ENCODE peak calls at places on chromosomes 12 and 14, in nine cellular contexts. J is cardiac fibroblast, V is glutamatergic neuron, G is right lobe of liver, Y is HCT116, X is neural crest cell, S is endothelial cell, Q is mucosa of descending colon, M is sigmoid colon. B is an unnamed sample.

GRCh38 chr12:7091660-7092228 is 501 bp downstream of the C1R start:
- DNase-seq in G (peak; percentile 84), X (no peak), Q (no peak), M (peak; percentile 87), S (no peak), V (no peak), Y (no peak), J (no peak), B (no peak)

GRCh38 chr12:70011353-70011752 is 186.3 kb downstream of the MYRFL start:
- DNase-seq in S (no peak), J (no peak), Y (no peak), M (no peak), X (no peak), Q (no peak), V (no peak), G (no peak), B (no peak)

GRCh38 chr12:65229441-65229840 is 49.0 kb upstream of the MSRB3 start:
- DNase-seq in X (no peak), G (no peak), M (no peak), V (no peak), Q (no peak), Y (no peak), J (peak; percentile 83), S (no peak), B (peak; percentile 70)

GRCh38 chr14:26088260-26088659 is 509.6 kb downstream of the NOVA1 start:
- DNase-seq in X (no peak), Y (no peak), M (no peak), V (no peak), S (no peak), G (no peak), J (no peak), Q (no peak), B (no peak)

GRCh38 chr14:88749139-88749538 is 43.6 kb downstream of the EML5 start:
- DNase-seq in X (no peak), S (no peak), Q (no peak), M (no peak), Y (no peak), V (no peak), J (no peak), G (no peak), B (no peak)

GRCh38 chr12:68303850-68304249 is 28.3 kb downstream of the MDM1 start:
- DNase-seq in G (no peak), V (no peak), X (no peak), Q (no peak), Y (no peak), S (no peak), J (peak; percentile 61), M (no peak), B (no peak)

GRCh38 chr14:60956202-60956601 is 24.7 kb downstream of the TRMT5 start:
- DNase-seq in Q (no peak), Y (no peak), M (no peak), S (no peak), G (no peak), X (no peak), V (no peak), J (no peak), B (no peak)

GRCh38 chr14:39581474-39581873 is 149.2 kb upstream of the FBXO33 start:
- DNase-seq in M (no peak), G (no peak), Q (no peak), Y (no peak), S (no peak), X (no peak), V (no peak), J (peak; percentile 33), B (no peak)

GRCh38 chr12:17528394-17528793 is 561.6 kb downstream of the RERGL start:
- DNase-seq in V (no peak), Y (no peak), S (no peak), J (no peak), G (no peak), M (no peak), X (no peak), Q (no peak), B (no peak)

GRCh38 chr14:55898938-55899337 is 219.3 kb upstream of the PELI2 start:
- DNase-seq in S (no peak), J (no peak), M (no peak), X (no peak), G (no peak), Q (no peak), Y (no peak), V (no peak), B (no peak)

GRCh38 chr14:65290830-65291229 is 121.7 kb upstream of the FUT8 start:
- DNase-seq in X (no peak), Q (no peak), Y (peak; percentile 93), S (no peak), G (no peak), M (no peak), V (no peak), J (peak; percentile 98), B (peak; percentile 80)

GRCh38 chr12:109989380-109989779 is 6.8 kb downstream of the GIT2 start:
- DNase-seq in V (no peak), M (no peak), G (no peak), X (no peak), Q (no peak), S (no peak), J (no peak), Y (no peak), B (no peak)

GRCh38 chr12:93682846-93683261 is 5.7 kb downstream of the CRADD start:
- DNase-seq in X (no peak), G (peak; percentile 27), Y (no peak), Q (no peak), M (no peak), V (no peak), J (no peak), S (no peak), B (no peak)

GRCh38 chr12:120972870-120973543 is 5.3 kb upstream of the HNF1A start:
- DNase-seq in S (no peak), Q (peak; percentile 23), M (no peak), G (no peak), X (peak; percentile 29), Y (no peak), V (no peak), J (no peak), B (peak; percentile 6)

GRCh38 chr12:109130755-109131521 is 14.6 kb downstream of the ACACB start:
- DNase-seq in M (peak; percentile 74), V (peak; percentile 44), J (no peak), X (no peak), G (peak; percentile 88), Y (peak; percentile 10), S (no peak), Q (no peak), B (no peak)

GRCh38 chr14:59337151-59337611 is 128.0 kb downstream of the GPR135 start:
- DNase-seq in M (peak; percentile 90), V (no peak), Q (no peak), J (peak; percentile 88), Y (no peak), X (no peak), S (no peak), G (no peak), B (peak; percentile 32)

GRCh38 chr12:115485967-115486366 is 791.5 kb downstream of the MED13L start:
- DNase-seq in Q (no peak), J (no peak), Y (no peak), V (no peak), X (no peak), M (no peak), S (no peak), G (no peak), B (no peak)

GRCh38 chr14:77303417-77304156 is 17.1 kb downstream of the POMT2 start:
- DNase-seq in S (no peak), M (no peak), V (no peak), Q (no peak), X (no peak), G (no peak), J (peak; percentile 98), Y (peak; percentile 54), B (peak; percentile 96)

GRCh38 chr12:130970908-130971233 is 17.2 kb downstream of the ADGRD1 start:
- DNase-seq in Y (no peak), M (peak; percentile 26), J (no peak), S (no peak), V (no peak), Q (no peak), G (no peak), X (no peak), B (no peak)
- TF ChIP-seq CTCF in Y (no peak), M (no peak), J (no peak), S (no peak), V (no peak), Q (no peak), G (no peak), X (no peak), B (no peak)

DNA sequence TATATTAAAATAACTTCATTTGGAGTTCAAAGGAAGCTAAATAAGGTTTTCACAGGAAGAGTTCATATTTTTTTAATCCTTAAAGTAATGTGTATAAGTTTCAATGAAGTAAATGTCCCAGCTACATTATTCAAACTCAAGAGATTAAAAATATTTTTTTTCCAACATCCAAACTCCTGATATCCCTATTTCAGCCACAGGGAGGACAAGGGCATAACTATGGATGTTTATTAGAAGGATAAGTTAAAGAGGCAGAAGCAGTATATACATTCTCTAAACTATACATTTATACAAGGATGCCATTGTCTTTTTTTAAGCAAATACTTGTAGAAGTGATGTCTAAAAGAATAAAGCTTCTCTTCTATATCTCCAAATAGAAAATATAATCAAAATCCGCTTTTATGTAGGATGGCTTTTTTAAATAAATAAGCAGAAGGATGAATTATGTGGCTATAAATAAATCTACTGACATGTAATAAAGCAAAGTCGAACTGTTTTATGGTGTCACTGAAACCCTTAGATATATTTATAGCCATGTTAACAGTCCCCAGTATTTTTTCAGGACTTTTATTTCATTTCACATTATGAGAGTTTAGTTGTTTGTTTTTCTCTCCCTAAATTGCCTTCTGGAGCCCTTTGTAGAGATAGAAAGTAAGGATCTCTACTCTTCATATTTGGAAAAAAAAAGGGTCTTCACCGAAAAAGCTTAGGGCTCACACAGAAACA is 936.5 kb downstream of the DIO2 start:
- DNase-seq in V (no peak), J (peak; percentile 5), Q (no peak), G (no peak), S (no peak), Y (no peak), M (no peak), X (no peak), B (no peak)
- TF ChIP-seq CTCF in V (peak; percentile 30), J (peak; percentile 25), Q (no peak), G (no peak), S (no peak), Y (no peak), M (peak; percentile 15), X (peak; percentile 44), B (peak; percentile 39)

GRCh38 chr12:54662028-54662427 is 13.9 kb upstream of the DCD start:
- DNase-seq in J (no peak), G (no peak), Y (no peak), M (no peak), S (no peak), V (no peak), X (no peak), Q (no peak), B (no peak)
- TF ChIP-seq CTCF in J (no peak), G (no peak), Y (no peak), M (no peak), S (no peak), V (no peak), X (no peak), Q (no peak), B (no peak)

DNA sequence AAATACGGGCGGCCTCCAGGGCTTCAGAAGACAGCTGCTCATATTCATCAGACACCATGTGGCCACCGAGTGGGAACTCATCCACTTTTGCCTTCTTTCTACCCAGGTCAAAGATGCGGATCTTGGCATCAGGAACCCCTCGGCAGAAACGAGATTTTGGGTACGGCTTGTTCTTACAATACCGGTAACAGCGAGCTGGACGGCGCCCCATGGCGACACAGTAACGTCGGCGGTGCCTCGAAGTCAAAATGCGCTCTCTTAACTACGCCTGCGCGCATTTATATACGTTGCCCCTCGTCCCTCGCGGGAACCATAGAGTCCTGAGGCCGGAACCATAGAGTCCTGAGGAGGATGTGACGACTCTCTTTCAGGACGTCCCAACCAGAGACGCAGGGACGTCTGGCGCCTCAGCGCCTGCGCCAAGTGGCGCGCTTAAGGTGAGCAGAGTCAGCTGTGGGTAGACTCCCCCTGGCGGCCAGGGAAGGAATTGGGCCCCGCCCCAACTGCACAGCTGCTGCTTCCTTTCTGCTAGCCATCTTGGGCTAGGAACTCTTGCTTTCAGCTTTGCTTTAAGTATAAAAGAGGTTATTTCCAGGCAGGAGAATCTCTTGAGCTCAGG is at the start of gene RPL10L:
- DNase-seq in J (no peak), M (no peak), S (no peak), Y (no peak), V (peak; percentile 28), X (no peak), G (no peak), Q (no peak), B (no peak)
- TF ChIP-seq CTCF in J (peak; percentile 10), M (no peak), S (peak; percentile 23), Y (peak; percentile 55), V (peak; percentile 32), X (peak; percentile 30), G (no peak), Q (no peak), B (no peak)